ENCODE peak calls at places on chromosomes 1 and 21, in eight cellular contexts. K is left ventricle myocardium inferior, Z is psoas muscle, B is cardiac muscle cell, Q is uterus, E is PC-9, A is HCT116, O is fibroblast of lung. R is an unnamed sample.

GRCh38 chr1:202090994-202091393 is 31.7 kb upstream of the GPR37L1 start:
- DNase-seq in E (peak; percentile 34), Q (no peak), K (no peak), A (no peak), O (no peak), Z (no peak), B (no peak), R (no peak)

GRCh38 chr1:152718238-152718637 is 10.3 kb downstream of the LCE4A start:
- DNase-seq in A (no peak), Z (no peak), E (no peak), O (no peak), Q (no peak), K (no peak), B (no peak), R (no peak)

GRCh38 chr1:217089239-217090014 is 366.2 kb upstream of the ESRRG start:
- DNase-seq in A (no peak), O (peak; percentile 61), K (peak; percentile 24), B (peak; percentile 78), Z (peak; percentile 62), Q (no peak), E (no peak), R (no peak)

GRCh38 chr1:162069334-162070093 is at the start of gene NOS1AP:
- DNase-seq in Q (peak; percentile 31), A (peak; percentile 35), Z (peak; percentile 85), K (peak; percentile 80), B (peak; percentile 50), E (peak; percentile 49), O (peak; percentile 38), R (peak; percentile 89)

GRCh38 chr1:162421258-162422194 is 9.6 kb upstream of the SH2D1B start:
- DNase-seq in K (no peak), B (peak; percentile 23), A (no peak), E (no peak), O (no peak), Q (no peak), Z (no peak), R (no peak)

GRCh38 chr1:935751-936231 is 12.1 kb downstream of the SAMD11 start:
- DNase-seq in O (no peak), E (no peak), B (no peak), A (no peak), K (no peak), Z (no peak), Q (no peak), R (no peak)

GRCh38 chr1:186892936-186893335 is 64.2 kb downstream of the PLA2G4A start:
- DNase-seq in Z (no peak), O (no peak), B (no peak), A (no peak), E (no peak), K (no peak), Q (no peak), R (no peak)

GRCh38 chr1:242847390-242847993 is 323.0 kb upstream of the PLD5 start:
- DNase-seq in Q (no peak), B (peak; percentile 2), E (no peak), K (no peak), Z (no peak), A (no peak), O (peak; percentile 12), R (peak; percentile 19)

GRCh38 chr1:158019177-158019868 is 25.9 kb downstream of the KIRREL1 start:
- DNase-seq in K (no peak), O (peak; percentile 98), A (peak; percentile 73), B (peak; percentile 94), Z (no peak), Q (peak; percentile 84), E (peak; percentile 83), R (peak; percentile 73)

GRCh38 chr21:41023936-41024335 is 144.0 kb upstream of the BACE2 start:
- DNase-seq in O (no peak), Q (no peak), B (no peak), E (no peak), A (no peak), Z (no peak), K (no peak), R (no peak)

GRCh38 chr1:106534612-106535011 is 521.9 kb upstream of the PRMT6 start:
- DNase-seq in K (no peak), Z (no peak), Q (no peak), A (no peak), O (no peak), E (no peak), B (no peak), R (no peak)

GRCh38 chr1:46289976-46290375 is 13.4 kb downstream of the LRRC41 start:
- DNase-seq in Q (no peak), Z (no peak), A (no peak), E (no peak), K (no peak), O (peak; percentile 31), B (no peak), R (no peak)

GRCh38 chr1:45685308-45686080 is 839 bp downstream of the GPBP1L1 start:
- DNase-seq in Z (no peak), K (no peak), O (no peak), Q (no peak), A (no peak), B (no peak), E (no peak), R (peak; percentile 2)

GRCh38 chr1:107493111-107493716 is 352.4 kb downstream of the NTNG1 start:
- DNase-seq in B (no peak), O (no peak), Z (no peak), A (no peak), Q (no peak), K (no peak), E (no peak), R (no peak)

GRCh38 chr1:30715216-30715615 is 8.2 kb downstream of the MATN1 start:
- DNase-seq in B (no peak), K (no peak), Z (peak; percentile 30), Q (no peak), E (no peak), A (no peak), O (no peak), R (no peak)

GRCh38 chr21:41562101-41563000 is 54.4 kb upstream of the TMPRSS2 start:
- DNase-seq in A (no peak), K (peak; percentile 30), Z (no peak), E (no peak), Q (no peak), O (no peak), B (peak; percentile 21), R (no peak)

GRCh38 chr1:180247580-180247979 is 17.5 kb downstream of the LHX4 start:
- DNase-seq in B (no peak), Q (no peak), K (no peak), O (no peak), A (no peak), Z (peak; percentile 39), E (no peak), R (no peak)

GRCh38 chr1:231337043-231337471 is 595 bp downstream of the EXOC8 start:
- DNase-seq in Q (no peak), Z (no peak), E (no peak), K (peak; percentile 29), A (no peak), O (peak; percentile 18), B (no peak), R (no peak)

GRCh38 chr1:18146886-18147285 is 39.3 kb downstream of the IGSF21 start:
- DNase-seq in B (no peak), O (no peak), Z (no peak), E (no peak), Q (no peak), K (no peak), A (no peak), R (no peak)

GRCh38 chr1:108750476-108751191 is 4.2 kb downstream of the STXBP3 start:
- DNase-seq in B (no peak), K (no peak), O (peak; percentile 39), Q (no peak), Z (no peak), A (no peak), E (no peak), R (no peak)

GRCh38 chr1:231139125-231139649 is 22.7 kb upstream of the TRIM67 start:
- DNase-seq in E (no peak), B (peak; percentile 95), O (peak; percentile 93), A (peak; percentile 4), K (no peak), Z (no peak), Q (no peak), R (no peak)

GRCh38 chr1:232486454-232487202 is 143.3 kb downstream of the SIPA1L2 start:
- DNase-seq in Q (no peak), O (peak; percentile 58), A (no peak), Z (no peak), E (peak; percentile 88), B (no peak), K (no peak), R (no peak)
- H3K36me3 ChIP-seq in Q (no peaks in the 10 kb centered on the region), O (no peaks in the 10 kb centered on the region), A (no peaks in the 10 kb centered on the region), Z (no peaks in the 10 kb centered on the region), E (no peaks in the 10 kb centered on the region), B (peaks cover 43% of the 10 kb centered on the region), K (peaks cover 36% of the 10 kb centered on the region), R (no peaks in the 10 kb centered on the region)

GRCh38 chr1:22078133-22078532 is 25.6 kb downstream of the CDC42 start:
- DNase-seq in Z (no peak), Q (no peak), A (no peak), E (no peak), K (no peak), O (no peak), B (no peak), R (no peak)

GRCh38 chr1:22080184-22080583 is 27.7 kb downstream of the CDC42 start:
- DNase-seq in Q (no peak), E (no peak), O (no peak), A (no peak), Z (no peak), K (no peak), B (no peak), R (no peak)

GRCh38 chr1:22076346-22076745 is 23.8 kb downstream of the CDC42 start:
- DNase-seq in K (no peak), A (no peak), E (no peak), Z (no peak), O (no peak), B (no peak), Q (no peak), R (no peak)

GRCh38 chr1:22075718-22076117 is 23.2 kb downstream of the CDC42 start:
- DNase-seq in A (no peak), Q (no peak), Z (no peak), O (no peak), K (no peak), B (no peak), E (no peak), R (no peak)

GRCh38 chr1:22077728-22078127 is 25.2 kb downstream of the CDC42 start:
- DNase-seq in O (peak; percentile 51), A (no peak), B (no peak), K (no peak), Q (no peak), E (no peak), Z (no peak), R (no peak)
- H3K4me1 ChIP-seq in O (peaks cover 2% of the 10 kb centered on the region), A (no peaks in the 10 kb centered on the region), B (peaks cover 16% of the 10 kb centered on the region), K (peaks cover 97% of the 10 kb centered on the region), Q (peaks cover 6% of the 10 kb centered on the region), E (no peaks in the 10 kb centered on the region), Z (peaks cover 54% of the 10 kb centered on the region), R (peaks cover 3% of the 10 kb centered on the region)

DNA sequence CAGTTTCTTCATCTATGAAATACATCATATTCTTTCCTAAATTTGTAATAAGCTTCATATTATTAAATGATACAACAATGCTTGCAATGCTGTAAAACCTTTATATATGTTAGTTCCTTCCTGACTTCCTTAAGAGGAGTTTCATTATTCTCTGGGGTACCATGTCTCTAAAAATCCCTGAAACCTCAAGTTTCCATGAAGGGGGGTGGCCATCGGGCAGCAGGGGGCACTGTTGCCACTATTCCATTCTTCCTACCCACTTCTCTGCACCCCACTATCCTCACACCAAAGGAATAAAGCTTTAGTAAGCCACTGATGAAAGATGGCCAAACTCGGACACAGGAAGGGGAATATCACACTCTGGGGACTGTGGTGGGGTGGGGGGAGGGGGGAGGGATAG is 9.0 kb upstream of the DMRTB1 start:
- DNase-seq in E (no peak), K (no peak), A (no peak), Z (no peak), B (no peak), O (no peak), Q (no peak), R (no peak)
- TF ChIP-seq CTCF in E (peak; percentile 35), K (peak; percentile 31), A (peak; percentile 52), Z (no peak), B (peak; percentile 43), O (peak; percentile 41), Q (no peak), R (no peak)

GRCh38 chr21:15826147-15826780 is 96.5 kb downstream of the USP25 start:
- DNase-seq in K (no peak), E (peak; percentile 34), Q (peak; percentile 19), Z (no peak), B (peak; percentile 60), A (peak; percentile 51), O (peak; percentile 36), R (peak; percentile 43)
- H3K36me3 ChIP-seq in K (peaks cover 14% of the 10 kb centered on the region), E (peaks cover 13% of the 10 kb centered on the region), Q (no peaks in the 10 kb centered on the region), Z (no peaks in the 10 kb centered on the region), B (peaks cover 20% of the 10 kb centered on the region), A (peaks cover 7% of the 10 kb centered on the region), O (peaks cover 3% of the 10 kb centered on the region), R (no peaks in the 10 kb centered on the region)